ENCODE peak calls at places on chromosomes 2 and 18, in nine cellular contexts. E is iris pigment epithelial cell; Q is HTR-8/SVneo; U is activated CD4-positive, alpha-beta T cell treated with anti-CD3 and anti-CD28 coated beads, Interleukin-2, amount 50 U/mL, for 1 hour; S is RKO; C is NCI-H2081; G is H7; F is pancreas; H is activated gamma-delta T cell treated with anti-CD3 and anti-CD28 coated beads, Interleukin-2, amount 50 U/mL, for 16 hours. R is an unnamed sample.

GRCh38 chr2:31539505-31539904 is 41.2 kb downstream of the SRD5A2 start:
- DNase-seq in F (no peak), H (no peak), C (no peak), Q (no peak), E (no peak), U (no peak), S (no peak), G (peak; percentile 33), R (no peak)

GRCh38 chr2:71380665-71381064 is 49.1 kb downstream of the ZNF638 start:
- DNase-seq in H (no peak), S (no peak), E (peak; percentile 60), F (no peak), Q (no peak), G (no peak), C (no peak), U (no peak), R (no peak)

GRCh38 chr18:78727877-78728276 is 251.7 kb upstream of the SALL3 start:
- DNase-seq in G (no peak), S (no peak), U (no peak), Q (no peak), H (no peak), E (no peak), F (no peak), C (no peak), R (no peak)

GRCh38 chr2:168478206-168478605 is 22.1 kb downstream of the CERS6 start:
- DNase-seq in S (no peak), H (no peak), E (no peak), C (no peak), U (no peak), Q (no peak), G (no peak), F (no peak), R (no peak)

GRCh38 chr18:48834421-48835011 is 116.2 kb downstream of the SMAD7 start:
- DNase-seq in U (peak; percentile 66), S (peak; percentile 99), F (no peak), E (peak; percentile 93), H (peak; percentile 65), Q (peak; percentile 84), C (no peak), G (no peak), R (peak; percentile 52)

GRCh38 chr2:226743911-226744310 is 55.7 kb downstream of the IRS1 start:
- DNase-seq in E (no peak), G (no peak), F (no peak), H (no peak), S (no peak), C (no peak), U (no peak), Q (no peak), R (no peak)

GRCh38 chr2:168705534-168706470 is 96.6 kb upstream of the NOSTRIN start:
- DNase-seq in S (no peak), U (no peak), C (peak; percentile 29), Q (no peak), F (no peak), H (no peak), G (no peak), E (peak; percentile 47), R (no peak)

GRCh38 chr2:23523651-23524260 is 138.8 kb downstream of the KLHL29 start:
- DNase-seq in E (no peak), F (peak; percentile 42), G (no peak), C (peak; percentile 45), U (no peak), Q (no peak), H (no peak), S (no peak), R (no peak)

GRCh38 chr2:223487447-223487846 is 114.7 kb downstream of the SCG2 start:
- DNase-seq in H (no peak), S (no peak), U (no peak), E (no peak), Q (no peak), C (no peak), F (no peak), G (no peak), R (no peak)

GRCh38 chr2:120699292-120699691 is 36.4 kb upstream of the GLI2 start:
- DNase-seq in H (no peak), C (no peak), G (no peak), S (no peak), E (no peak), U (no peak), Q (no peak), F (no peak), R (no peak)

GRCh38 chr18:58727776-58728500 is 56.7 kb downstream of the MALT1 start:
- DNase-seq in H (no peak), G (no peak), F (no peak), Q (no peak), S (no peak), U (no peak), C (no peak), E (peak; percentile 77), R (no peak)

GRCh38 chr2:21431078-21431477 is 307.3 kb downstream of the TDRD15 start:
- DNase-seq in H (no peak), Q (no peak), C (no peak), S (no peak), U (no peak), F (no peak), E (no peak), G (no peak), R (no peak)

GRCh38 chr2:72561621-72562318 is 264.1 kb downstream of the EXOC6B start:
- DNase-seq in S (peak; percentile 11), F (no peak), Q (peak; percentile 49), E (peak; percentile 82), U (no peak), C (no peak), H (no peak), G (no peak), R (no peak)

GRCh38 chr2:65901809-65902208 is 469.4 kb upstream of the SPRED2 start:
- DNase-seq in S (no peak), U (no peak), Q (no peak), C (no peak), E (no peak), F (no peak), G (no peak), H (no peak), R (no peak)

GRCh38 chr2:239146011-239146641 is 254.7 kb downstream of the HDAC4 start:
- DNase-seq in Q (no peak), C (no peak), S (no peak), H (no peak), E (no peak), U (no peak), F (no peak), G (no peak), R (no peak)

GRCh38 chr2:72010647-72011355 is 136.9 kb downstream of the CYP26B1 start:
- DNase-seq in S (no peak), H (no peak), Q (no peak), E (no peak), C (no peak), U (no peak), F (no peak), G (peak; percentile 10), R (no peak)

GRCh38 chr2:219684721-219685689 is 57.6 kb downstream of the SLC4A3 start:
- DNase-seq in F (peak; percentile 68), G (peak; percentile 71), Q (no peak), E (peak; percentile 54), C (peak; percentile 85), S (peak; percentile 68), H (no peak), U (peak; percentile 32), R (peak; percentile 41)

GRCh38 chr2:158598856-158599517 is 142.2 kb downstream of the PKP4 start:
- DNase-seq in S (no peak), F (no peak), E (peak; percentile 12), H (no peak), C (peak; percentile 12), Q (no peak), G (no peak), U (no peak), R (no peak)

GRCh38 chr2:64655873-64656272 is 2.2 kb upstream of the SERTAD2 start:
- DNase-seq in F (no peak), S (no peak), H (no peak), C (no peak), Q (no peak), E (no peak), G (no peak), U (no peak), R (no peak)

R was measured in B cell.